ENCODE peak calls at places on chromosome 20, in six cellular contexts. I is foreskin fibroblast; Y is RWPE1; B is NK-92 treated with Interleukin-12 subunit alpha and Interleukin-12 subunit beta, amount 100 ng/mL, for 24 hours; Q is skeletal muscle cell; V is A673. O is an unnamed sample.

GRCh38 chr20:63531686-63532448 is 5.3 kb downstream of the PTK6 start:
- DNase-seq in I (no peak), Y (no peak), B (no peak), Q (no peak), V (no peak), O (no peak)

GRCh38 chr20:38985603-38986170 is 23.5 kb downstream of the DHX35 start:
- DNase-seq in I (peak), Y (peak), B (no peak), Q (peak), V (peak), O (peak)

GRCh38 chr20:45791668-45792512 is at the start of the genes DNTTIP1 and WFDC3:
- DNase-seq in I (peak), Y (peak), B (peak), Q (peak), V (peak), O (peak)

GRCh38 chr20:47610247-47610944 is 108.7 kb downstream of the NCOA3 start:
- DNase-seq in I (peak), Y (peak), B (peak), Q (peak), V (peak), O (peak)

GRCh38 chr20:8971669-8972316 is 97.1 kb upstream of the PLCB4 start:
- DNase-seq in I (no peak), Y (no peak), B (no peak), Q (no peak), V (no peak), O (no peak)

GRCh38 chr20:11060423-11061205 is 386.8 kb upstream of the JAG1 start:
- DNase-seq in I (no peak), Y (no peak), B (no peak), Q (no peak), V (no peak), O (no peak)

GRCh38 chr20:2798814-2799213 is 1.6 kb downstream of the CPXM1 start:
- DNase-seq in I (no peak), Y (no peak), B (no peak), Q (no peak), V (no peak), O (no peak)

GRCh38 chr20:38221041-38221589 is 39.4 kb downstream of the KIAA1755 start:
- DNase-seq in I (peak), Y (peak), B (peak), Q (no peak), V (peak), O (no peak)

GRCh38 chr20:64119681-64120341 is 12.4 kb upstream of the NPBWR2 start:
- DNase-seq in I (no peak), Y (no peak), B (no peak), Q (no peak), V (no peak), O (no peak)

GRCh38 chr20:63585616-63586565 is 11.9 kb upstream of the HELZ2 start:
- DNase-seq in I (no peak), Y (no peak), B (no peak), Q (no peak), V (no peak), O (no peak)

GRCh38 chr20:19995220-19995863 is 21.8 kb upstream of the NAA20 start:
- DNase-seq in I (peak), Y (no peak), B (no peak), Q (no peak), V (peak), O (no peak)

GRCh38 chr20:12535316-12535715 is 473.5 kb upstream of the SPTLC3 start:
- DNase-seq in I (no peak), Y (no peak), B (no peak), Q (no peak), V (no peak), O (no peak)

GRCh38 chr20:56595746-56596478 is 33.2 kb upstream of the TFAP2C start:
- DNase-seq in I (no peak), Y (no peak), B (no peak), Q (no peak), V (no peak), O (no peak)

GRCh38 chr20:7985916-7986315 is 33.6 kb downstream of the TMX4 start:
- DNase-seq in I (no peak), Y (no peak), B (no peak), Q (no peak), V (no peak), O (no peak)

GRCh38 chr20:20666359-20666758 is 46.1 kb downstream of the RALGAPA2 start:
- DNase-seq in I (no peak), Y (no peak), B (no peak), Q (no peak), V (peak), O (no peak)

GRCh38 chr20:57076202-57076651 is 190.2 kb downstream of the BMP7 start:
- DNase-seq in I (no peak), Y (peak), B (no peak), Q (no peak), V (no peak), O (peak)

GRCh38 chr20:5919634-5920544 is 30.4 kb downstream of the TRMT6 start:
- DNase-seq in I (no peak), Y (peak), B (peak), Q (no peak), V (peak), O (no peak)

GRCh38 chr20:33578510-33578909 is 83.6 kb upstream of the C20orf144 start:
- DNase-seq in I (peak), Y (no peak), B (no peak), Q (peak), V (peak), O (peak)

GRCh38 chr20:20247234-20247633 is 120.7 kb upstream of the INSM1 start:
- DNase-seq in I (no peak), Y (no peak), B (no peak), Q (no peak), V (no peak), O (no peak)

GRCh38 chr20:50919567-50919966 is 11.7 kb downstream of the ADNP start:
- DNase-seq in I (peak), Y (peak), B (no peak), Q (peak), V (peak), O (peak)

GRCh38 chr20:61744691-61745396 is 320.8 kb downstream of the TAF4 start:
- DNase-seq in I (peak), Y (no peak), B (no peak), Q (no peak), V (no peak), O (no peak)

GRCh38 chr20:24382775-24383174 is 86.7 kb upstream of the SYNDIG1 start:
- DNase-seq in I (no peak), Y (no peak), B (no peak), Q (no peak), V (peak), O (no peak)

GRCh38 chr20:19079536-19080299 is 132.7 kb upstream of the SLC24A3 start:
- DNase-seq in I (no peak), Y (no peak), B (no peak), Q (no peak), V (no peak), O (no peak)

GRCh38 chr20:53875452-53875851 is 194.9 kb downstream of the BCAS1 start:
- DNase-seq in I (no peak), Y (no peak), B (no peak), Q (no peak), V (no peak), O (no peak)

GRCh38 chr20:31605902-31606677 is 1.0 kb downstream of the ID1 start:
- DNase-seq in I (no peak), Y (peak), B (no peak), Q (no peak), V (no peak), O (no peak)

GRCh38 chr20:39249798-39250197 is 287.7 kb downstream of the DHX35 start:
- DNase-seq in I (no peak), Y (no peak), B (no peak), Q (no peak), V (no peak), O (no peak)

GRCh38 chr20:61600061-61600460 is 348.0 kb downstream of the CDH4 start:
- DNase-seq in I (no peak), Y (no peak), B (no peak), Q (no peak), V (no peak), O (no peak)

O was measured in fibroblast of the conjunctiva.